ENCODE peak calls at places on chromosomes 5 and 9, in four cellular contexts. One of them, this sample, is unnamed.

GRCh38 chr9:132410642-132411041 is 631 bp downstream of the CFAP77 start:
- DNase-seq in HepG2: no peak
- DNase-seq in GM12878: no peak
- DNase-seq in K562: no peak
- DNase-seq in this sample: no peak

GRCh38 chr5:61768692-61769281 is 436.7 kb downstream of the ZSWIM6 start:
- DNase-seq in HepG2: peak
- DNase-seq in K562: peak
- DNase-seq in GM12878: no peak
- DNase-seq in this sample: peak

GRCh38 chr5:167030500-167031120 is 1260.8 kb upstream of the WWC1 start:
- DNase-seq in HepG2: no peak
- DNase-seq in GM12878: no peak
- DNase-seq in K562: no peak
- DNase-seq in this sample: peak

GRCh38 chr5:168327994-168328393 is 36.5 kb downstream of the WWC1 start:
- DNase-seq in HepG2: no peak
- DNase-seq in K562: no peak
- DNase-seq in GM12878: no peak
- DNase-seq in this sample: no peak

GRCh38 chr9:108443741-108444140 is 412.0 kb downstream of the ACTL7B start:
- DNase-seq in HepG2: peak
- DNase-seq in GM12878: no peak
- DNase-seq in K562: no peak
- DNase-seq in this sample: no peak

GRCh38 chr9:21404146-21404545 is 4.8 kb upstream of the IFNA8 start:
- DNase-seq in K562: no peak
- DNase-seq in HepG2: no peak
- DNase-seq in GM12878: no peak
- DNase-seq in this sample: no peak

GRCh38 chr5:81534481-81534840 is 140.5 kb upstream of the ACOT12 start:
- DNase-seq in HepG2: no peak
- DNase-seq in K562: no peak
- DNase-seq in GM12878: no peak
- DNase-seq in this sample: no peak

GRCh38 chr5:3002230-3002629 is 250.8 kb upstream of the IRX2 start:
- DNase-seq in GM12878: no peak
- DNase-seq in HepG2: no peak
- DNase-seq in K562: no peak
- DNase-seq in this sample: no peak

GRCh38 chr5:137598341-137598740 is 99.2 kb upstream of the SPOCK1 start:
- DNase-seq in HepG2: no peak
- DNase-seq in K562: no peak
- DNase-seq in GM12878: no peak
- DNase-seq in this sample: no peak

GRCh38 chr9:12773562-12773961 is 1.3 kb upstream of the LURAP1L start:
- DNase-seq in HepG2: no peak
- DNase-seq in GM12878: no peak
- DNase-seq in K562: no peak
- DNase-seq in this sample: no peak

GRCh38 chr5:12870870-12871539 is 966.8 kb upstream of the CTNND2 start:
- DNase-seq in HepG2: no peak
- DNase-seq in K562: no peak
- DNase-seq in GM12878: no peak
- DNase-seq in this sample: no peak

GRCh38 chr5:80036621-80037020 is 1.5 kb downstream of the THBS4 start:
- DNase-seq in K562: no peak
- DNase-seq in HepG2: no peak
- DNase-seq in GM12878: no peak
- DNase-seq in this sample: no peak

GRCh38 chr5:74541381-74541781 is 99.1 kb downstream of the ENC1 start:
- DNase-seq in GM12878: no peak
- DNase-seq in K562: no peak
- DNase-seq in HepG2: no peak
- DNase-seq in this sample: no peak

GRCh38 chr5:175715627-175716522 is 58.0 kb downstream of the HRH2 start:
- DNase-seq in K562: no peak
- DNase-seq in GM12878: no peak
- DNase-seq in HepG2: no peak
- DNase-seq in this sample: no peak

DNA sequence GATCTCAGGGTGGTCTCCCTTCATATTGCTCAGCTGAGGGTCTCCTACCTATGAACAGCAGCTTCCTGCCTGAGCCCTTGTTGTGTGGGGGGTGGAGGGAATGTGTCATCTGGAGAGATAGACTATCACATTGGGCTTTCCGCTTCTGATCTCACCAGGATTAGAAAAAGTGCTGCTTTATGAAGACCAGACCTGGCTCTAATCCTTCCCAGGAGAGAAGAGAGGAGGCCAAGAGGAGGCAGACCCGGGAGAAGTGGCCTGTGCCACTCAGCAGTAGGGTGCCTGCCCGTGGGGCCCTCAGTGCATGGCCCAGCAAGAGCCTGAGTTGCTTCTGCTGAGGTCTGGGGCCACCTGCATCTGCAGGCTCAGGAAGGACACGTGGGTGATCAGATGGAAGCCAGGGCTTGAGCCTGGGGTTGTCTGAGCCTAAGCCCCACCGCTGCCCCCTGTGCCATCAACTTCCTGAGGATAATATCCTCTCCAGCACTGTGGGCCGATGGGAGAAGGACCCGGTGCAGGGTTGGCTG is 22.1 kb upstream of the COL5A1 start:
- DNase-seq in HepG2: no peak
- DNase-seq in K562: no peak
- DNase-seq in GM12878: no peak
- DNase-seq in this sample: no peak
- TF ChIP-seq JUND in HepG2: no peak
- TF ChIP-seq JUND in K562: no peak
- TF ChIP-seq JUND in GM12878: no peak
- TF ChIP-seq JUND in this sample: no peak

GRCh38 chr5:77353251-77353650 is 138.9 kb downstream of the WDR41 start:
- DNase-seq in K562: no peak
- DNase-seq in GM12878: no peak
- DNase-seq in HepG2: no peak
- DNase-seq in this sample: no peak

GRCh38 chr5:77355751-77356150 is 136.4 kb downstream of the WDR41 start:
- DNase-seq in K562: no peak
- DNase-seq in HepG2: no peak
- DNase-seq in GM12878: no peak
- DNase-seq in this sample: no peak

GRCh38 chr5:77354454-77354853 is 137.7 kb downstream of the WDR41 start:
- DNase-seq in HepG2: no peak
- DNase-seq in K562: no peak
- DNase-seq in GM12878: no peak
- DNase-seq in this sample: no peak

GRCh38 chr5:77356740-77357139 is 135.4 kb downstream of the WDR41 start:
- DNase-seq in K562: no peak
- DNase-seq in HepG2: no peak
- DNase-seq in GM12878: peak
- DNase-seq in this sample: no peak

DNA sequence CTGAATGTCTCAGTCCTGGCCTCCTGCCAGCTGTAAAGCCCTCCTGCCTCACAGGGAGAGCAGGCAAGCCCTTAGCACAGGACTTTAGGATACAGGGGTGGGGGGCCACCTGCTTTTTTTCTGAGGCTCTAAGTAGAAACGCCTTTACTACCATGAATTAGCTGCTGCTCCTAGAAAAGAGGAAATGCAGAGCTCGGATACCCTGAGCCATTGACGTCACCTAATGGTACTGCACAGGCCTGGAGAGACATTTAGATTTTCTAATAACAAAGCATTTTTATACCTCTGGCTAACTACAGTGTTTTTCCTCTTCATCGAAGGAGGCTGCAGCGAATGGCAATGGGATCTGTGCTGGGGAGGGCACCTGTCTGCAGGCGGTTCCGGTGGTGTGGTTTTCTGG is 137.0 kb downstream of the WDR41 start:
- DNase-seq in HepG2: no peak
- DNase-seq in GM12878: no peak
- DNase-seq in K562: no peak
- DNase-seq in this sample: no peak
- TF ChIP-seq JUND in HepG2: no peak
- TF ChIP-seq JUND in GM12878: no peak
- TF ChIP-seq JUND in K562: no peak
- TF ChIP-seq JUND in this sample: no peak

DNA sequence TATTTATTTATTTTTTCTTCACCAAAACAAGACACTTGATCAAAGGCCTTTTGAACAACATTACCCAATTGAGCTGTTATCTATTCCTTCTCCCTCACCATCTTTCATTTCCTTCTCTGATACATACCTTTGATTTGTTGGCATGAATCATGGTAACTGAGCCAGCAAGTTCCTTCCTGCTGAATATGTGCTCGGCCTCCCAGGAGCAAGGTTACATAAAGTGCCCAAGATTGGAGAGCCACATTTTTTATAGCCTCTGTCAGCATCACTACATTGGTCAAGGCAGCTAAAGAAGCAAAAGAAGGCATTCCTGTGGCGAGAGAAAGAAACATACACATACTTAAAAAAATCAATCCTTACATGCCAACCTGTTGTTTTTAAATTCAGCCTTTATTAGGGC is 369.6 kb downstream of the CYLC2 start:
- DNase-seq in K562: no peak
- DNase-seq in GM12878: no peak
- DNase-seq in HepG2: no peak
- DNase-seq in this sample: no peak
- TF ChIP-seq JUND in K562: no peak
- TF ChIP-seq JUND in GM12878: no peak
- TF ChIP-seq JUND in HepG2: no peak
- TF ChIP-seq JUND in this sample: no peak

GRCh38 chr9:124044448-124044847 is 32.9 kb downstream of the LHX2 start:
- DNase-seq in HepG2: no peak
- DNase-seq in GM12878: no peak
- DNase-seq in K562: no peak
- DNase-seq in this sample: no peak

GRCh38 chr9:124046189-124046588 is 34.6 kb downstream of the LHX2 start:
- DNase-seq in K562: no peak
- DNase-seq in HepG2: no peak
- DNase-seq in GM12878: no peak
- DNase-seq in this sample: no peak

GRCh38 chr9:124047106-124047716 is 35.6 kb downstream of the LHX2 start:
- DNase-seq in HepG2: no peak
- DNase-seq in GM12878: no peak
- DNase-seq in K562: no peak
- DNase-seq in this sample: no peak

GRCh38 chr9:124045830-124046177 is 34.2 kb downstream of the LHX2 start:
- DNase-seq in K562: no peak
- DNase-seq in GM12878: no peak
- DNase-seq in HepG2: no peak
- DNase-seq in this sample: no peak

DNA sequence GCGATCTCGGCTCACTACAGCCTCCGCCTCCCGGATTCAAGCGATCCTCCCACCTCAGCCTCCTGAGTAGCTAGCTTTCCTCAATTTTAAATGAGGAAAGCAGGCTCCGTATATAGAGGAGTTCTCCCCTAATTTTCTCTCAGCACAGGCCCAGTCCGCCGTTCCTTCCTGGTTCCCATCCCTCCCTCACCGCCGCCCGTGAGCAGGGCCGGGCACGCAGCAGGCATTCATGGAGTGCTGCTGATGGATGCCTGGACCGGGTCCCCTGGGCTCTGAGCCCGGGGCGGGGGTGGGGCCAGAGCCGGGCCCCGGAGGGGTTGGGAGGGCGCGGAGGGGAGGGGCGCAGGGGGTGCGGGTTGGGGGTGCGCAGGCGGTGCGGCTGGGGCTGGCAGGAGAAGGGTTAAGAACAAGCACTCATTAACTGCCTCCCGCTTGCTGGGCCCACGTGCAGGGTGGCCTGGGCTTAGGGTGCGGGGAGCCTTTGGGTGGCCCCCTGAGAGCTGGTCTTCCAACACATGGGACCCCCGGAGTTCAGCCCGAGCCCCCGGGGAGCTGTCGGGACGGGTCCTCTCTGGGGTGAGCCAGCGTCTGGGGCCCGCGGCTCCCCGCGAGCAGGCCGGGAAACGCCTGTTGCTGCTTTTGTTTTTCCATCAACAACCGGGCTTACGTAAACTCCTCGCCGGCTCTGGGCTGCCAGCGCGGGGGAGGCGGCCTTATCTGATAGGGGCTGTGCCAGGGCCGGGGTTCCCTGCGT is 33.7 kb downstream of the LHX2 start:
- DNase-seq in K562: peak
- DNase-seq in HepG2: no peak
- DNase-seq in GM12878: no peak
- DNase-seq in this sample: peak
- TF ChIP-seq JUND in K562: no peak
- TF ChIP-seq JUND in HepG2: no peak
- TF ChIP-seq JUND in GM12878: no peak
- TF ChIP-seq JUND in this sample: no peak

GRCh38 chr5:147093138-147093537 is 141.7 kb upstream of the STK32A start:
- DNase-seq in GM12878: no peak
- DNase-seq in K562: no peak
- DNase-seq in HepG2: no peak
- DNase-seq in this sample: no peak
- TF ChIP-seq JUND in GM12878: no peak
- TF ChIP-seq JUND in K562: no peak
- TF ChIP-seq JUND in HepG2: no peak
- TF ChIP-seq JUND in this sample: no peak

DNA sequence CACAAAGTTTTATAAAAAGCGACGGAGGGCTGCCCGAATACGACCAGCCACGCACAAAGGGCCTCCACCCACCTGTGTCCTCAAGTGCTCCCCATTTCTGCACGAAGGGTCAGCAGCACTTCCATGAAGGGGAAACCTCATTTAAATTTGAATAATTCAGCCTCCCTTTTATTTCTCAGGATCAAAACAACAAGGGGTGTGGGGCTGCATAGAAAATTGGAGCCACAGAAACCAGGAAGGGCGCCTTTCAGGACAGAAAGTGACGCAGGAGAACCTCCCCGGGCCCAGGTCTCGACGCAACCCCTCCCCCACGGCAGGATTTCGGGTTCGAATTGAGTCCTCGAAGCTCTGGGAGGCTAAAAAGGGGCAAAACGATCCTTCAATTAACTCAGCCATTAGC is 2.1 kb downstream of the NRARP start:
- DNase-seq in HepG2: no peak
- DNase-seq in GM12878: no peak
- DNase-seq in K562: no peak
- DNase-seq in this sample: no peak
- TF ChIP-seq JUND in HepG2: no peak
- TF ChIP-seq JUND in GM12878: no peak
- TF ChIP-seq JUND in K562: no peak
- TF ChIP-seq JUND in this sample: no peak

DNA sequence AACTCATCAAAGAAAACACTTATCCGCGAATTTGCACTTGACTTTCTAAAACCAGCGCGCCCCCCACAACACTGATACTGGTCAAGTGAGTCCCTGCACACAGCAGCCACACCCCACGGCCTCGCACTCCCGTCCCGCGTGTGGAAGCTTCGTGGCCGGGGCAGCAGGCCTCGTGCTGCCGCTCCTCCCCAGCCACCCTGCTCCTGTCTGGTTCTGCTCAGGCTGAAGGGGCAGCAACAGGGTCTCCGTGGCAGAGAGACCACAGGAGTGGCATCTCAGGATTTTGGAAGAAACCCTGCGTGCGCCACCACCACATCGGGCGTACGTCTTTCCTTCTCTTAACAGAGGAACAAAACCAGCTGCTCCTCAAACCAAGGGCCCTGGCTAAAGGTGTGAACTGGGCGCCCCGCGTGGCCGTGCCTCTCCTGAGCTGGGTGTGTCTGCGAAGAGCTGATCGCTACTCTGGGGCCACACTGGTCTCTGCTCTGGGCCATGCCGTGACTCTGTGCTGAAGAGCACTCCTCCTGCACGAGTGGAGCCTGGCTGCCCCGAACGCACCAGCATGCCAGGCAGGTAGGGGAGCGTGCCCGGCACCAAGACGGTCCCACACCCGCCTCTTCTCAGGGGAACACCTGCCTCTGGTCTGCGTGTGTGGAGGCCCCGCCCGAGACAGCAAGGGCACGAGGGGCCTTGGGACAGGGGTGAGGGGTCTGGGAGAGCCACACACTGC is 17.4 kb upstream of the LHX3 start:
- DNase-seq in K562: no peak
- DNase-seq in HepG2: no peak
- DNase-seq in GM12878: no peak
- DNase-seq in this sample: no peak
- TF ChIP-seq JUND in K562: no peak
- TF ChIP-seq JUND in HepG2: no peak
- TF ChIP-seq JUND in GM12878: no peak
- TF ChIP-seq JUND in this sample: no peak

This sample was measured in T47D.